ENCODE peak calls at places on chromosomes 16 and 17, in ten cellular contexts. One of them, this sample, is unnamed.

GRCh38 chr16:57507414-57508083 is 21.3 kb upstream of the DOK4 start:
- DNase-seq in AG04449: no peak
- DNase-seq in tibial nerve: no peak
- DNase-seq in LNCaP clone FGC: no peak
- DNase-seq in dorsolateral prefrontal cortex: no peak
- DNase-seq in heart left ventricle: no peak
- DNase-seq in CD4-positive, alpha-beta T cell: no peak
- DNase-seq in fibroblast of the aortic adventitia: no peak
- DNase-seq in type B pancreatic cell: no peak
- DNase-seq in cardiac fibroblast: no peak
- DNase-seq in this sample: no peak

GRCh38 chr17:34997355-34997862 is 17.1 kb downstream of the LIG3 start:
- DNase-seq in heart left ventricle: peak
- DNase-seq in tibial nerve: peak
- DNase-seq in dorsolateral prefrontal cortex: no peak
- DNase-seq in LNCaP clone FGC: peak
- DNase-seq in type B pancreatic cell: no peak
- DNase-seq in AG04449: peak
- DNase-seq in cardiac fibroblast: peak
- DNase-seq in fibroblast of the aortic adventitia: peak
- DNase-seq in CD4-positive, alpha-beta T cell: no peak
- DNase-seq in this sample: no peak

GRCh38 chr17:79970576-79971068 is 65.0 kb downstream of the TBC1D16 start:
- DNase-seq in LNCaP clone FGC: no peak
- DNase-seq in heart left ventricle: no peak
- DNase-seq in cardiac fibroblast: peak
- DNase-seq in fibroblast of the aortic adventitia: peak
- DNase-seq in type B pancreatic cell: no peak
- DNase-seq in AG04449: no peak
- DNase-seq in CD4-positive, alpha-beta T cell: peak
- DNase-seq in dorsolateral prefrontal cortex: no peak
- DNase-seq in tibial nerve: no peak
- DNase-seq in this sample: peak

GRCh38 chr17:45429338-45430005 is 3.2 kb downstream of the ARHGAP27 start:
- DNase-seq in tibial nerve: no peak
- DNase-seq in AG04449: no peak
- DNase-seq in dorsolateral prefrontal cortex: no peak
- DNase-seq in fibroblast of the aortic adventitia: no peak
- DNase-seq in cardiac fibroblast: no peak
- DNase-seq in type B pancreatic cell: no peak
- DNase-seq in heart left ventricle: peak
- DNase-seq in LNCaP clone FGC: no peak
- DNase-seq in CD4-positive, alpha-beta T cell: no peak
- DNase-seq in this sample: no peak

GRCh38 chr16:57708168-57708567 is 13.6 kb downstream of the DRC7 start:
- DNase-seq in cardiac fibroblast: no peak
- DNase-seq in CD4-positive, alpha-beta T cell: no peak
- DNase-seq in fibroblast of the aortic adventitia: no peak
- DNase-seq in type B pancreatic cell: no peak
- DNase-seq in dorsolateral prefrontal cortex: no peak
- DNase-seq in tibial nerve: no peak
- DNase-seq in heart left ventricle: no peak
- DNase-seq in LNCaP clone FGC: no peak
- DNase-seq in AG04449: no peak
- DNase-seq in this sample: no peak

GRCh38 chr16:66842765-66843164 is 1.4 kb upstream of the CA7 start:
- DNase-seq in fibroblast of the aortic adventitia: no peak
- DNase-seq in cardiac fibroblast: no peak
- DNase-seq in LNCaP clone FGC: no peak
- DNase-seq in heart left ventricle: no peak
- DNase-seq in AG04449: no peak
- DNase-seq in tibial nerve: no peak
- DNase-seq in CD4-positive, alpha-beta T cell: no peak
- DNase-seq in type B pancreatic cell: no peak
- DNase-seq in dorsolateral prefrontal cortex: peak
- DNase-seq in this sample: peak

GRCh38 chr17:385195-385835 is 32.7 kb upstream of the RPH3AL start:
- DNase-seq in fibroblast of the aortic adventitia: no peak
- DNase-seq in AG04449: no peak
- DNase-seq in tibial nerve: peak
- DNase-seq in cardiac fibroblast: no peak
- DNase-seq in dorsolateral prefrontal cortex: no peak
- DNase-seq in heart left ventricle: peak
- DNase-seq in type B pancreatic cell: peak
- DNase-seq in CD4-positive, alpha-beta T cell: no peak
- DNase-seq in LNCaP clone FGC: no peak
- DNase-seq in this sample: peak

GRCh38 chr17:33021731-33022408 is 30.2 kb downstream of the SPACA3 start:
- DNase-seq in fibroblast of the aortic adventitia: no peak
- DNase-seq in tibial nerve: no peak
- DNase-seq in cardiac fibroblast: no peak
- DNase-seq in CD4-positive, alpha-beta T cell: no peak
- DNase-seq in LNCaP clone FGC: no peak
- DNase-seq in AG04449: no peak
- DNase-seq in heart left ventricle: no peak
- DNase-seq in dorsolateral prefrontal cortex: no peak
- DNase-seq in type B pancreatic cell: no peak
- DNase-seq in this sample: no peak

GRCh38 chr16:66923866-66924265 is 1.5 kb downstream of the RRAD start:
- DNase-seq in type B pancreatic cell: no peak
- DNase-seq in LNCaP clone FGC: no peak
- DNase-seq in tibial nerve: no peak
- DNase-seq in fibroblast of the aortic adventitia: no peak
- DNase-seq in dorsolateral prefrontal cortex: no peak
- DNase-seq in cardiac fibroblast: no peak
- DNase-seq in heart left ventricle: peak
- DNase-seq in CD4-positive, alpha-beta T cell: no peak
- DNase-seq in AG04449: no peak
- DNase-seq in this sample: no peak

GRCh38 chr16:57606847-57607501 is 21.5 kb upstream of the ADGRG1 start:
- DNase-seq in cardiac fibroblast: no peak
- DNase-seq in heart left ventricle: no peak
- DNase-seq in dorsolateral prefrontal cortex: peak
- DNase-seq in tibial nerve: no peak
- DNase-seq in LNCaP clone FGC: no peak
- DNase-seq in AG04449: no peak
- DNase-seq in type B pancreatic cell: peak
- DNase-seq in fibroblast of the aortic adventitia: no peak
- DNase-seq in CD4-positive, alpha-beta T cell: no peak
- DNase-seq in this sample: no peak

GRCh38 chr17:76538941-76539340 is 903 bp upstream of the PRCD start:
- DNase-seq in CD4-positive, alpha-beta T cell: no peak
- DNase-seq in fibroblast of the aortic adventitia: no peak
- DNase-seq in cardiac fibroblast: no peak
- DNase-seq in LNCaP clone FGC: no peak
- DNase-seq in type B pancreatic cell: no peak
- DNase-seq in heart left ventricle: peak
- DNase-seq in dorsolateral prefrontal cortex: no peak
- DNase-seq in AG04449: no peak
- DNase-seq in tibial nerve: no peak
- DNase-seq in this sample: no peak

GRCh38 chr17:45413498-45413923 is 19.2 kb downstream of the ARHGAP27 start:
- DNase-seq in LNCaP clone FGC: no peak
- DNase-seq in CD4-positive, alpha-beta T cell: no peak
- DNase-seq in type B pancreatic cell: no peak
- DNase-seq in cardiac fibroblast: no peak
- DNase-seq in heart left ventricle: peak
- DNase-seq in fibroblast of the aortic adventitia: no peak
- DNase-seq in AG04449: no peak
- DNase-seq in tibial nerve: no peak
- DNase-seq in dorsolateral prefrontal cortex: peak
- DNase-seq in this sample: no peak

DNA sequence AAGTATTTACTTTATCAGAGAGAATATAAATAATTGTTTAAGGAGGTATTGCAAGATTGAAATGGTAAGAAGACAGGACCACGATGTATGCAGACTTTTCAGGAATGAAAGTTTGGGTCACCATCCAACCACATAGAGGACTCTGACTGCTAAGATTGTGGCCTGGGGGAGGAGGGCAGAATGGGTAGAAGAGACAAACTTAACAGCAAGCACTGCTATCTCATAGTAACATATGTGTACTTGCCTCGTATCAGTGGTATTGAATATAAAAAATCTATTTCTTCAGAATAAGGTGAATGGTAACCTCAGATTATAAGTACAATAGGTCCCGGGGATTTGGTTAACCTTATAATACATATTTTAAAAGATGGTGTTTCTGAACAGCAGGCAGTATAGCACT is 5.8 kb downstream of the KRT10 start:
- DNase-seq in cardiac fibroblast: no peak
- DNase-seq in AG04449: no peak
- DNase-seq in LNCaP clone FGC: no peak
- DNase-seq in fibroblast of the aortic adventitia: no peak
- DNase-seq in type B pancreatic cell: no peak
- DNase-seq in tibial nerve: no peak
- DNase-seq in CD4-positive, alpha-beta T cell: no peak
- DNase-seq in heart left ventricle: no peak
- DNase-seq in dorsolateral prefrontal cortex: no peak
- DNase-seq in this sample: no peak
- TF ChIP-seq CTCF in cardiac fibroblast: no peak
- TF ChIP-seq CTCF in AG04449: no peak
- TF ChIP-seq CTCF in LNCaP clone FGC: no peak
- TF ChIP-seq CTCF in fibroblast of the aortic adventitia: no peak
- TF ChIP-seq CTCF in type B pancreatic cell: no peak
- TF ChIP-seq CTCF in tibial nerve: no peak
- TF ChIP-seq CTCF in CD4-positive, alpha-beta T cell: no peak
- TF ChIP-seq CTCF in heart left ventricle: no peak
- TF ChIP-seq CTCF in dorsolateral prefrontal cortex: no peak
- TF ChIP-seq CTCF in this sample: no peak

GRCh38 chr16:70156207-70156978 is 17.2 kb upstream of the CLEC18C start:
- DNase-seq in CD4-positive, alpha-beta T cell: no peak
- DNase-seq in tibial nerve: no peak
- DNase-seq in heart left ventricle: no peak
- DNase-seq in fibroblast of the aortic adventitia: no peak
- DNase-seq in LNCaP clone FGC: no peak
- DNase-seq in AG04449: no peak
- DNase-seq in type B pancreatic cell: no peak
- DNase-seq in cardiac fibroblast: no peak
- DNase-seq in dorsolateral prefrontal cortex: no peak
- DNase-seq in this sample: no peak

GRCh38 chr16:70152578-70153302 is 20.8 kb upstream of the CLEC18C start:
- DNase-seq in CD4-positive, alpha-beta T cell: no peak
- DNase-seq in fibroblast of the aortic adventitia: no peak
- DNase-seq in type B pancreatic cell: no peak
- DNase-seq in heart left ventricle: no peak
- DNase-seq in tibial nerve: no peak
- DNase-seq in dorsolateral prefrontal cortex: no peak
- DNase-seq in cardiac fibroblast: no peak
- DNase-seq in AG04449: no peak
- DNase-seq in LNCaP clone FGC: no peak
- DNase-seq in this sample: no peak

GRCh38 chr16:70157105-70157476 is 16.5 kb upstream of the CLEC18C start:
- DNase-seq in AG04449: no peak
- DNase-seq in cardiac fibroblast: no peak
- DNase-seq in dorsolateral prefrontal cortex: no peak
- DNase-seq in fibroblast of the aortic adventitia: no peak
- DNase-seq in LNCaP clone FGC: no peak
- DNase-seq in type B pancreatic cell: no peak
- DNase-seq in tibial nerve: no peak
- DNase-seq in CD4-positive, alpha-beta T cell: no peak
- DNase-seq in heart left ventricle: no peak
- DNase-seq in this sample: no peak

GRCh38 chr16:70151941-70152509 is 21.6 kb upstream of the CLEC18C start:
- DNase-seq in cardiac fibroblast: no peak
- DNase-seq in dorsolateral prefrontal cortex: no peak
- DNase-seq in tibial nerve: no peak
- DNase-seq in CD4-positive, alpha-beta T cell: no peak
- DNase-seq in type B pancreatic cell: no peak
- DNase-seq in AG04449: no peak
- DNase-seq in heart left ventricle: no peak
- DNase-seq in fibroblast of the aortic adventitia: no peak
- DNase-seq in LNCaP clone FGC: no peak
- DNase-seq in this sample: peak

DNA sequence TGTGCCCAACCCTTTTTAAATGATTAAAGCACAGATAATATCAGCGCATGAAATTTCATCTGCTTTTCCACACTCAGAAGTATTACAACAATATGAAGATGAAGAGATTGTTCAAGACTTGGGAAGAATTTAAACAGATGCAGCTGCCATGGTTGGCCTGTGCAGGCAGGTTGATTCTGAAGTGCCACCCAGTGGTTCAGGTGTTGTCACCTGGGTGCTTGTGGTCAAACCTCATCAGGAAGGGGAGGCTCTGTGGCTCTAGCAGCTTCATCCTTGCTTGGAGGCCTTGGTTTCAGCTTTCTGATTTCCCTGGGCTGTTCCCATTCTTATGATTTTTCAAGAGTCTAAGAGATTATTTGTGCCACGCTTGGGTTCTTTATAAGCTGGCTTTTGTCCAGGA is 22.2 kb upstream of the CLEC18C start:
- DNase-seq in cardiac fibroblast: no peak
- DNase-seq in fibroblast of the aortic adventitia: no peak
- DNase-seq in tibial nerve: no peak
- DNase-seq in CD4-positive, alpha-beta T cell: no peak
- DNase-seq in LNCaP clone FGC: no peak
- DNase-seq in AG04449: no peak
- DNase-seq in dorsolateral prefrontal cortex: no peak
- DNase-seq in type B pancreatic cell: no peak
- DNase-seq in heart left ventricle: no peak
- DNase-seq in this sample: peak
- TF ChIP-seq CTCF in cardiac fibroblast: no peak
- TF ChIP-seq CTCF in fibroblast of the aortic adventitia: no peak
- TF ChIP-seq CTCF in tibial nerve: no peak
- TF ChIP-seq CTCF in CD4-positive, alpha-beta T cell: no peak
- TF ChIP-seq CTCF in LNCaP clone FGC: no peak
- TF ChIP-seq CTCF in AG04449: no peak
- TF ChIP-seq CTCF in dorsolateral prefrontal cortex: no peak
- TF ChIP-seq CTCF in type B pancreatic cell: no peak
- TF ChIP-seq CTCF in heart left ventricle: no peak
- TF ChIP-seq CTCF in this sample: no peak

GRCh38 chr16:79047337-79047736 is 553.2 kb downstream of the MAF start:
- DNase-seq in type B pancreatic cell: no peak
- DNase-seq in tibial nerve: no peak
- DNase-seq in AG04449: no peak
- DNase-seq in CD4-positive, alpha-beta T cell: no peak
- DNase-seq in heart left ventricle: no peak
- DNase-seq in dorsolateral prefrontal cortex: no peak
- DNase-seq in LNCaP clone FGC: no peak
- DNase-seq in fibroblast of the aortic adventitia: no peak
- DNase-seq in cardiac fibroblast: no peak
- DNase-seq in this sample: peak
- TF ChIP-seq CTCF in type B pancreatic cell: peak
- TF ChIP-seq CTCF in tibial nerve: no peak
- TF ChIP-seq CTCF in AG04449: no peak
- TF ChIP-seq CTCF in CD4-positive, alpha-beta T cell: peak
- TF ChIP-seq CTCF in heart left ventricle: peak
- TF ChIP-seq CTCF in dorsolateral prefrontal cortex: peak
- TF ChIP-seq CTCF in LNCaP clone FGC: peak
- TF ChIP-seq CTCF in fibroblast of the aortic adventitia: peak
- TF ChIP-seq CTCF in cardiac fibroblast: peak
- TF ChIP-seq CTCF in this sample: peak

DNA sequence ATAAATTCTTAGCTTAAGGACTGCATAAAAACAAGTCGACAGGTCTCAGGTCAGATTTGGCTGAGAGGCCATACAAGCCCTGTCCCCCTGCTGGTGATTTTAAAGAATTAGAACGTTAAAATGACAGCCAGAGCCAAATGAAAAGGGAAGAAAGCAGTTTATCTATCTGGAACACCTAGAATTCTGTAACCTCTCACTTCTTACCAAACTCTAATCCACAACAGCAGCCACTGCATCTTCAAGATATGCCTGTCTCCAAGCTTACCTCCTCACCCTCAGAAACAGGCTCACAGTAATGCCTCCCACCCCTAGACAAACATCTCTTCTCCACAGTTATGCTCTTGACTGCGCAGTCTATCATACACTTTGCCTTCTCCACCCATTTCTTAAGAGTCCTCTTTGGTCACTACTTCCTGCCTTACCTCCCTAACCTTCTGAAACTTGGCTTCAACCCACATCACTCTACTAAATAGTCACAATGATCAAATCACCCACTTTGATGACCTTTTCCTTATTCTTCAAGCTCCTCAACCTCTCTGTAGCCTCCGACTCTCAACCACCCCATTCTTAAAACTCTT is 14.2 kb downstream of the ANKFY1 start:
- DNase-seq in type B pancreatic cell: no peak
- DNase-seq in cardiac fibroblast: peak
- DNase-seq in heart left ventricle: no peak
- DNase-seq in LNCaP clone FGC: no peak
- DNase-seq in dorsolateral prefrontal cortex: no peak
- DNase-seq in fibroblast of the aortic adventitia: peak
- DNase-seq in CD4-positive, alpha-beta T cell: no peak
- DNase-seq in tibial nerve: no peak
- DNase-seq in AG04449: no peak
- DNase-seq in this sample: peak
- TF ChIP-seq CTCF in type B pancreatic cell: peak
- TF ChIP-seq CTCF in cardiac fibroblast: peak
- TF ChIP-seq CTCF in heart left ventricle: peak
- TF ChIP-seq CTCF in LNCaP clone FGC: peak
- TF ChIP-seq CTCF in dorsolateral prefrontal cortex: no peak
- TF ChIP-seq CTCF in fibroblast of the aortic adventitia: peak
- TF ChIP-seq CTCF in CD4-positive, alpha-beta T cell: peak
- TF ChIP-seq CTCF in tibial nerve: peak
- TF ChIP-seq CTCF in AG04449: peak
- TF ChIP-seq CTCF in this sample: peak

This sample was measured in epithelial cell of esophagus.